ENCODE peak calls at places on chromosome 5, in nine cellular contexts. One of them, this sample, is unnamed.

GRCh38 chr5:55897206-55897894 is 46.2 kb downstream of the IL31RA start:
- DNase-seq in right atrium auricular region: no peak
- DNase-seq in hepatocyte: no peak
- DNase-seq in brain microvascular endothelial cell: no peak
- DNase-seq in uterus: no peak
- DNase-seq in fibroblast of pulmonary artery: no peak
- DNase-seq in A549: no peak
- DNase-seq in MM.1S: no peak
- DNase-seq in psoas muscle: no peak
- DNase-seq in this sample: no peak

GRCh38 chr5:167271061-167271460 is 1020.4 kb upstream of the WWC1 start:
- DNase-seq in right atrium auricular region: no peak
- DNase-seq in hepatocyte: no peak
- DNase-seq in brain microvascular endothelial cell: no peak
- DNase-seq in uterus: no peak
- DNase-seq in fibroblast of pulmonary artery: no peak
- DNase-seq in A549: no peak
- DNase-seq in MM.1S: no peak
- DNase-seq in psoas muscle: no peak
- DNase-seq in this sample: no peak

GRCh38 chr5:120252839-120253238 is 211.3 kb upstream of the PRR16 start:
- DNase-seq in right atrium auricular region: no peak
- DNase-seq in hepatocyte: no peak
- DNase-seq in brain microvascular endothelial cell: peak; percentile 48
- DNase-seq in uterus: no peak
- DNase-seq in fibroblast of pulmonary artery: peak; percentile 8
- DNase-seq in A549: no peak
- DNase-seq in MM.1S: no peak
- DNase-seq in psoas muscle: no peak
- DNase-seq in this sample: no peak

GRCh38 chr5:126525630-126526245 is 69.3 kb downstream of the ALDH7A1 start:
- DNase-seq in right atrium auricular region: peak; percentile 84
- DNase-seq in hepatocyte: no peak
- DNase-seq in brain microvascular endothelial cell: no peak
- DNase-seq in uterus: peak; percentile 87
- DNase-seq in fibroblast of pulmonary artery: peak; percentile 54
- DNase-seq in A549: no peak
- DNase-seq in MM.1S: no peak
- DNase-seq in psoas muscle: peak; percentile 75
- DNase-seq in this sample: no peak

GRCh38 chr5:142017832-142018427 is 5.1 kb upstream of the GNPDA1 start:
- DNase-seq in right atrium auricular region: no peak
- DNase-seq in hepatocyte: no peak
- DNase-seq in brain microvascular endothelial cell: peak; percentile 31
- DNase-seq in uterus: no peak
- DNase-seq in fibroblast of pulmonary artery: no peak
- DNase-seq in A549: no peak
- DNase-seq in MM.1S: peak; percentile 31
- DNase-seq in psoas muscle: no peak
- DNase-seq in this sample: peak; percentile 51

GRCh38 chr5:139014726-139015125 is 139.6 kb upstream of the LRRTM2 start:
- DNase-seq in right atrium auricular region: no peak
- DNase-seq in hepatocyte: no peak
- DNase-seq in brain microvascular endothelial cell: peak; percentile 89
- DNase-seq in uterus: no peak
- DNase-seq in fibroblast of pulmonary artery: peak; percentile 80
- DNase-seq in A549: peak; percentile 16
- DNase-seq in MM.1S: no peak
- DNase-seq in psoas muscle: no peak
- DNase-seq in this sample: no peak

GRCh38 chr5:146681586-146681945 is 165.6 kb upstream of the GPR151 start:
- DNase-seq in right atrium auricular region: no peak
- DNase-seq in hepatocyte: no peak
- DNase-seq in brain microvascular endothelial cell: no peak
- DNase-seq in uterus: no peak
- DNase-seq in fibroblast of pulmonary artery: no peak
- DNase-seq in A549: no peak
- DNase-seq in MM.1S: no peak
- DNase-seq in psoas muscle: no peak
- DNase-seq in this sample: no peak

GRCh38 chr5:10555134-10555733 is 8.6 kb upstream of the ANKRD33B start:
- DNase-seq in right atrium auricular region: no peak
- DNase-seq in hepatocyte: peak; percentile 59
- DNase-seq in brain microvascular endothelial cell: peak; percentile 54
- DNase-seq in uterus: peak; percentile 12
- DNase-seq in fibroblast of pulmonary artery: peak; percentile 51
- DNase-seq in A549: peak; percentile 85
- DNase-seq in MM.1S: no peak
- DNase-seq in psoas muscle: no peak
- DNase-seq in this sample: no peak

GRCh38 chr5:133993152-133993548 is 11.6 kb downstream of the VDAC1 start:
- DNase-seq in right atrium auricular region: no peak
- DNase-seq in hepatocyte: no peak
- DNase-seq in brain microvascular endothelial cell: peak; percentile 53
- DNase-seq in uterus: no peak
- DNase-seq in fibroblast of pulmonary artery: peak; percentile 60
- DNase-seq in A549: no peak
- DNase-seq in MM.1S: no peak
- DNase-seq in psoas muscle: no peak
- DNase-seq in this sample: no peak

GRCh38 chr5:2866622-2867372 is 115.3 kb upstream of the IRX2 start:
- DNase-seq in right atrium auricular region: no peak
- DNase-seq in hepatocyte: no peak
- DNase-seq in brain microvascular endothelial cell: no peak
- DNase-seq in uterus: no peak
- DNase-seq in fibroblast of pulmonary artery: no peak
- DNase-seq in A549: no peak
- DNase-seq in MM.1S: no peak
- DNase-seq in psoas muscle: no peak
- DNase-seq in this sample: no peak

GRCh38 chr5:108579236-108579635 is 168.5 kb upstream of the FER start:
- DNase-seq in right atrium auricular region: no peak
- DNase-seq in hepatocyte: no peak
- DNase-seq in brain microvascular endothelial cell: no peak
- DNase-seq in uterus: no peak
- DNase-seq in fibroblast of pulmonary artery: no peak
- DNase-seq in A549: no peak
- DNase-seq in MM.1S: no peak
- DNase-seq in psoas muscle: no peak
- DNase-seq in this sample: no peak

GRCh38 chr5:73816656-73817420 is 190.8 kb downstream of the ARHGEF28 start:
- DNase-seq in right atrium auricular region: no peak
- DNase-seq in hepatocyte: no peak
- DNase-seq in brain microvascular endothelial cell: peak; percentile 88
- DNase-seq in uterus: no peak
- DNase-seq in fibroblast of pulmonary artery: peak; percentile 93
- DNase-seq in A549: no peak
- DNase-seq in MM.1S: no peak
- DNase-seq in psoas muscle: no peak
- DNase-seq in this sample: no peak

GRCh38 chr5:174775071-174775470 is 50.7 kb downstream of the MSX2 start:
- DNase-seq in right atrium auricular region: no peak
- DNase-seq in hepatocyte: no peak
- DNase-seq in brain microvascular endothelial cell: no peak
- DNase-seq in uterus: no peak
- DNase-seq in fibroblast of pulmonary artery: no peak
- DNase-seq in A549: no peak
- DNase-seq in MM.1S: no peak
- DNase-seq in psoas muscle: no peak
- DNase-seq in this sample: no peak

GRCh38 chr5:137234973-137235943 is 263.9 kb downstream of the SPOCK1 start:
- DNase-seq in right atrium auricular region: no peak
- DNase-seq in hepatocyte: no peak
- DNase-seq in brain microvascular endothelial cell: no peak
- DNase-seq in uterus: no peak
- DNase-seq in fibroblast of pulmonary artery: no peak
- DNase-seq in A549: no peak
- DNase-seq in MM.1S: no peak
- DNase-seq in psoas muscle: no peak
- DNase-seq in this sample: no peak

GRCh38 chr5:80346055-80346454 is 26.3 kb downstream of the SPZ1 start:
- DNase-seq in right atrium auricular region: no peak
- DNase-seq in hepatocyte: peak; percentile 47
- DNase-seq in brain microvascular endothelial cell: no peak
- DNase-seq in uterus: no peak
- DNase-seq in fibroblast of pulmonary artery: peak; percentile 12
- DNase-seq in A549: peak; percentile 28
- DNase-seq in MM.1S: peak; percentile 47
- DNase-seq in psoas muscle: no peak
- DNase-seq in this sample: no peak

GRCh38 chr5:133366966-133367365 is 245.4 kb downstream of the FSTL4 start:
- DNase-seq in right atrium auricular region: peak; percentile 11
- DNase-seq in hepatocyte: no peak
- DNase-seq in brain microvascular endothelial cell: no peak
- DNase-seq in uterus: no peak
- DNase-seq in fibroblast of pulmonary artery: no peak
- DNase-seq in A549: no peak
- DNase-seq in MM.1S: no peak
- DNase-seq in psoas muscle: no peak
- DNase-seq in this sample: no peak

GRCh38 chr5:107401470-107402085 is 269.2 kb downstream of the EFNA5 start:
- DNase-seq in right atrium auricular region: no peak
- DNase-seq in hepatocyte: no peak
- DNase-seq in brain microvascular endothelial cell: no peak
- DNase-seq in uterus: no peak
- DNase-seq in fibroblast of pulmonary artery: no peak
- DNase-seq in A549: no peak
- DNase-seq in MM.1S: no peak
- DNase-seq in psoas muscle: no peak
- DNase-seq in this sample: no peak

GRCh38 chr5:98750693-98751092 is 22.8 kb upstream of the RGMB start:
- DNase-seq in right atrium auricular region: no peak
- DNase-seq in hepatocyte: peak; percentile 26
- DNase-seq in brain microvascular endothelial cell: no peak
- DNase-seq in uterus: no peak
- DNase-seq in fibroblast of pulmonary artery: peak; percentile 40
- DNase-seq in A549: no peak
- DNase-seq in MM.1S: no peak
- DNase-seq in psoas muscle: no peak
- DNase-seq in this sample: no peak

GRCh38 chr5:179732918-179733763 is 519 bp downstream of the MAML1 start:
- DNase-seq in right atrium auricular region: peak; percentile 61
- DNase-seq in hepatocyte: peak; percentile 62
- DNase-seq in brain microvascular endothelial cell: peak; percentile 7
- DNase-seq in uterus: peak; percentile 25
- DNase-seq in fibroblast of pulmonary artery: peak; percentile 30
- DNase-seq in A549: peak; percentile 30
- DNase-seq in MM.1S: peak; percentile 26
- DNase-seq in psoas muscle: peak; percentile 72
- DNase-seq in this sample: peak; percentile 39

GRCh38 chr5:151406322-151406947 is 41.0 kb upstream of the SLC36A1 start:
- DNase-seq in right atrium auricular region: no peak
- DNase-seq in hepatocyte: peak; percentile 25
- DNase-seq in brain microvascular endothelial cell: peak; percentile 18
- DNase-seq in uterus: no peak
- DNase-seq in fibroblast of pulmonary artery: peak; percentile 6
- DNase-seq in A549: peak; percentile 41
- DNase-seq in MM.1S: peak; percentile 43
- DNase-seq in psoas muscle: no peak
- DNase-seq in this sample: no peak
- TF ChIP-seq CTCF in right atrium auricular region: no peak
- TF ChIP-seq CTCF in hepatocyte: peak; percentile 46
- TF ChIP-seq CTCF in brain microvascular endothelial cell: peak; percentile 69
- TF ChIP-seq CTCF in uterus: peak; percentile 18
- TF ChIP-seq CTCF in fibroblast of pulmonary artery: peak; percentile 56
- TF ChIP-seq CTCF in A549: peak; percentile 36
- TF ChIP-seq CTCF in MM.1S: peak; percentile 67
- TF ChIP-seq CTCF in psoas muscle: peak; percentile 36
- TF ChIP-seq CTCF in this sample: peak; percentile 73

GRCh38 chr5:172776235-172776594 is 5.2 kb upstream of the DUSP1 start:
- DNase-seq in right atrium auricular region: no peak
- DNase-seq in hepatocyte: peak; percentile 20
- DNase-seq in brain microvascular endothelial cell: no peak
- DNase-seq in uterus: no peak
- DNase-seq in fibroblast of pulmonary artery: no peak
- DNase-seq in A549: no peak
- DNase-seq in MM.1S: no peak
- DNase-seq in psoas muscle: no peak
- DNase-seq in this sample: no peak

GRCh38 chr5:172777381-172778222 is 6.6 kb upstream of the DUSP1 start:
- DNase-seq in right atrium auricular region: peak; percentile 96
- DNase-seq in hepatocyte: peak; percentile 90
- DNase-seq in brain microvascular endothelial cell: peak; percentile 90
- DNase-seq in uterus: peak; percentile 91
- DNase-seq in fibroblast of pulmonary artery: peak; percentile 82
- DNase-seq in A549: peak; percentile 88
- DNase-seq in MM.1S: peak; percentile 92
- DNase-seq in psoas muscle: peak; percentile 96
- DNase-seq in this sample: peak; percentile 79

GRCh38 chr5:172779968-172780350 is 9.0 kb upstream of the DUSP1 start:
- DNase-seq in right atrium auricular region: no peak
- DNase-seq in hepatocyte: no peak
- DNase-seq in brain microvascular endothelial cell: no peak
- DNase-seq in uterus: no peak
- DNase-seq in fibroblast of pulmonary artery: no peak
- DNase-seq in A549: no peak
- DNase-seq in MM.1S: no peak
- DNase-seq in psoas muscle: no peak
- DNase-seq in this sample: no peak

GRCh38 chr5:172775326-172776234 is 4.6 kb upstream of the DUSP1 start:
- DNase-seq in right atrium auricular region: peak; percentile 98
- DNase-seq in hepatocyte: peak; percentile 88
- DNase-seq in brain microvascular endothelial cell: peak; percentile 72
- DNase-seq in uterus: peak; percentile 87
- DNase-seq in fibroblast of pulmonary artery: peak; percentile 97
- DNase-seq in A549: no peak
- DNase-seq in MM.1S: no peak
- DNase-seq in psoas muscle: peak; percentile 95
- DNase-seq in this sample: no peak

GRCh38 chr5:172778223-172778814 is 7.3 kb upstream of the DUSP1 start:
- DNase-seq in right atrium auricular region: no peak
- DNase-seq in hepatocyte: peak; percentile 72
- DNase-seq in brain microvascular endothelial cell: peak; percentile 94
- DNase-seq in uterus: peak; percentile 61
- DNase-seq in fibroblast of pulmonary artery: peak; percentile 75
- DNase-seq in A549: no peak
- DNase-seq in MM.1S: no peak
- DNase-seq in psoas muscle: peak; percentile 59
- DNase-seq in this sample: no peak
- H3K4me3 ChIP-seq in right atrium auricular region: no peak overlapping the region
- H3K4me3 ChIP-seq in hepatocyte: no peak overlapping the region
- H3K4me3 ChIP-seq in brain microvascular endothelial cell: peak overlapping the region; percentile 17
- H3K4me3 ChIP-seq in uterus: no peak overlapping the region
- H3K4me3 ChIP-seq in fibroblast of pulmonary artery: no peak overlapping the region
- H3K4me3 ChIP-seq in A549: no peak overlapping the region
- H3K4me3 ChIP-seq in MM.1S: no peak overlapping the region
- H3K4me3 ChIP-seq in psoas muscle: no peak overlapping the region
- H3K4me3 ChIP-seq in this sample: no peak overlapping the region

GRCh38 chr5:154858972-154859950 is 834 bp downstream of the CNOT8 start:
- DNase-seq in right atrium auricular region: no peak
- DNase-seq in hepatocyte: peak; percentile 5
- DNase-seq in brain microvascular endothelial cell: no peak
- DNase-seq in uterus: no peak
- DNase-seq in fibroblast of pulmonary artery: no peak
- DNase-seq in A549: no peak
- DNase-seq in MM.1S: peak; percentile 30
- DNase-seq in psoas muscle: no peak
- DNase-seq in this sample: peak; percentile 29
- TF ChIP-seq CTCF in right atrium auricular region: no peak
- TF ChIP-seq CTCF in hepatocyte: no peak
- TF ChIP-seq CTCF in brain microvascular endothelial cell: no peak
- TF ChIP-seq CTCF in uterus: no peak
- TF ChIP-seq CTCF in fibroblast of pulmonary artery: no peak
- TF ChIP-seq CTCF in A549: no peak
- TF ChIP-seq CTCF in MM.1S: no peak
- TF ChIP-seq CTCF in psoas muscle: no peak
- TF ChIP-seq CTCF in this sample: no peak

GRCh38 chr5:149584106-149584505 is 2.8 kb downstream of the ARHGEF37 start:
- DNase-seq in right atrium auricular region: no peak
- DNase-seq in hepatocyte: no peak
- DNase-seq in brain microvascular endothelial cell: no peak
- DNase-seq in uterus: no peak
- DNase-seq in fibroblast of pulmonary artery: peak; percentile 34
- DNase-seq in A549: no peak
- DNase-seq in MM.1S: no peak
- DNase-seq in psoas muscle: no peak
- DNase-seq in this sample: no peak
- H3K4me3 ChIP-seq in right atrium auricular region: no peak overlapping the region
- H3K4me3 ChIP-seq in hepatocyte: no peak overlapping the region
- H3K4me3 ChIP-seq in brain microvascular endothelial cell: no peak overlapping the region
- H3K4me3 ChIP-seq in uterus: no peak overlapping the region
- H3K4me3 ChIP-seq in fibroblast of pulmonary artery: no peak overlapping the region
- H3K4me3 ChIP-seq in A549: no peak overlapping the region
- H3K4me3 ChIP-seq in MM.1S: no peak overlapping the region
- H3K4me3 ChIP-seq in psoas muscle: peak overlapping the region; percentile 78
- H3K4me3 ChIP-seq in this sample: no peak overlapping the region